ENCODE peak calls at places on chromosomes 6 and 20, in seven cellular contexts. R is H1, W is IMR-90, U is mesenchymal stem cell, Z is H9, N is mesendoderm, Y is trophoblast cell. E is an unnamed sample.

GRCh38 chr20:23820493-23820892 is 6.0 kb downstream of the CST2 start:
- DNase-seq in R (no peak), W (peak), U (peak), Z (no peak), N (no peak), Y (no peak), E (no peak)

GRCh38 chr6:68575765-68576439 is 59.2 kb upstream of the ADGRB3 start:
- DNase-seq in R (peak), W (no peak), U (no peak), Z (peak), N (peak), Y (no peak), E (no peak)

GRCh38 chr20:57317789-57318371 is 11.7 kb upstream of the SPO11 start:
- DNase-seq in R (no peak), W (no peak), U (no peak), Z (no peak), N (no peak), Y (no peak), E (no peak)

GRCh38 chr20:16608265-16608636 is 35.0 kb upstream of the KIF16B start:
- DNase-seq in R (peak), W (no peak), U (no peak), Z (no peak), N (no peak), Y (no peak), E (no peak)

GRCh38 chr6:15368873-15369272 is 123.0 kb downstream of the JARID2 start:
- DNase-seq in R (no peak), W (no peak), U (no peak), Z (no peak), N (no peak), Y (no peak), E (no peak)

GRCh38 chr6:38436726-38437465 is 202.8 kb downstream of the BTBD9 start:
- DNase-seq in R (no peak), W (peak), U (peak), Z (no peak), N (no peak), Y (no peak), E (no peak)

GRCh38 chr6:162409986-162410715 is 317.4 kb downstream of the PRKN start:
- DNase-seq in R (no peak), W (no peak), U (no peak), Z (no peak), N (peak), Y (no peak), E (peak)

GRCh38 chr20:52889225-52889624 is 82.9 kb upstream of the TSHZ2 start:
- DNase-seq in R (no peak), W (no peak), U (peak), Z (no peak), N (no peak), Y (peak), E (no peak)

GRCh38 chr6:21228411-21228810 is 365.1 kb upstream of the SOX4 start:
- DNase-seq in R (no peak), W (peak), U (no peak), Z (no peak), N (no peak), Y (no peak), E (no peak)

GRCh38 chr6:25637211-25637610 is 14.8 kb upstream of the SCGN start:
- DNase-seq in R (no peak), W (no peak), U (no peak), Z (no peak), N (no peak), Y (no peak), E (no peak)
- H3K18ac ChIP-seq in R (no peak), W (no peak), U (no peak), Z (no peak), N (no peak), Y (no peak), E (no peak)

GRCh38 chr20:50710492-50711063 is 19.2 kb upstream of the RIPOR3 start:
- DNase-seq in R (no peak), W (peak), U (peak), Z (no peak), N (no peak), Y (peak), E (no peak)

GRCh38 chr20:50708845-50709555 is 17.7 kb upstream of the RIPOR3 start:
- DNase-seq in R (no peak), W (no peak), U (no peak), Z (no peak), N (no peak), Y (no peak), E (no peak)

GRCh38 chr20:50709574-50709973 is 18.2 kb upstream of the RIPOR3 start:
- DNase-seq in R (no peak), W (no peak), U (no peak), Z (no peak), N (no peak), Y (no peak), E (no peak)

GRCh38 chr20:50712771-50713676 is 18.4 kb upstream of the PARD6B start:
- DNase-seq in R (no peak), W (no peak), U (no peak), Z (no peak), N (no peak), Y (no peak), E (no peak)

GRCh38 chr20:50711113-50711825 is 19.9 kb upstream of the RIPOR3 start:
- DNase-seq in R (no peak), W (no peak), U (no peak), Z (no peak), N (no peak), Y (peak), E (no peak)
- H3K18ac ChIP-seq in R (peak), W (peak), U (no peak), Z (no peak), N (no peak), Y (no peak), E (no peak)

GRCh38 chr6:82246802-82247633 is 526 bp downstream of the IBTK start:
- DNase-seq in R (no peak), W (peak), U (peak), Z (peak), N (peak), Y (peak), E (peak)
- H3K18ac ChIP-seq in R (peak), W (peak), U (peak), Z (peak), N (peak), Y (peak), E (peak)

GRCh38 chr20:38424404-38424803 is 10.7 kb downstream of the SNHG17 start:
- DNase-seq in R (no peak), W (no peak), U (no peak), Z (no peak), N (no peak), Y (no peak), E (no peak)

GRCh38 chr20:38418509-38419204 is 16.5 kb downstream of the SNHG17 start:
- DNase-seq in R (no peak), W (peak), U (peak), Z (no peak), N (no peak), Y (no peak), E (no peak)

GRCh38 chr20:38423541-38423940 is 11.6 kb downstream of the SNHG17 start:
- DNase-seq in R (no peak), W (no peak), U (no peak), Z (no peak), N (no peak), Y (no peak), E (no peak)

GRCh38 chr20:38420232-38421085 is 14.7 kb downstream of the SNHG17 start:
- DNase-seq in R (no peak), W (peak), U (peak), Z (no peak), N (no peak), Y (no peak), E (no peak)

GRCh38 chr20:38421915-38422314 is 13.2 kb downstream of the SNHG17 start:
- DNase-seq in R (no peak), W (no peak), U (no peak), Z (no peak), N (no peak), Y (no peak), E (no peak)
- H3K18ac ChIP-seq in R (no peak), W (no peak), U (no peak), Z (no peak), N (no peak), Y (no peak), E (no peak)

GRCh38 chr6:114421219-114421618 is 78.4 kb upstream of the HS3ST5 start:
- DNase-seq in R (no peak), W (no peak), U (no peak), Z (peak), N (peak), Y (no peak), E (no peak)
- H3K18ac ChIP-seq in R (peak), W (no peak), U (no peak), Z (no peak), N (peak), Y (no peak), E (no peak)

GRCh38 chr6:106772270-106773142 is 143.1 kb downstream of the QRSL1 start:
- DNase-seq in R (no peak), W (no peak), U (no peak), Z (no peak), N (no peak), Y (no peak), E (no peak)
- H3K18ac ChIP-seq in R (no peak), W (no peak), U (no peak), Z (no peak), N (no peak), Y (no peak), E (no peak)

E was measured in neuronal stem cell.